ENCODE peak calls at places on chromosomes 13 and 19, in ten cellular contexts. N is neural progenitor cell; Q is body of pancreas; I is CD8-positive, alpha-beta T cell; K is heart left ventricle; R is right lobe of liver; D is effector memory CD4-positive, alpha-beta T cell; X is right cardiac atrium; O is cardiac muscle cell; L is IMR-90. S is an unnamed sample.

GRCh38 chr13:98476106-98476505 is 100.8 kb downstream of the STK24 start:
- DNase-seq in Q (peak; percentile 32), N (peak; percentile 70), O (no peak), L (no peak), I (peak; percentile 64), R (no peak), X (no peak), K (no peak), D (peak; percentile 67), S (no peak)

GRCh38 chr13:79655509-79655908 is 174.6 kb downstream of the NDFIP2 start:
- DNase-seq in R (no peak), Q (no peak), O (no peak), I (no peak), D (no peak), K (no peak), L (no peak), X (no peak), N (no peak), S (no peak)

GRCh38 chr19:45973564-45974338 is at the start of gene NOVA2:
- DNase-seq in R (peak; percentile 65), I (no peak), Q (peak; percentile 53), D (no peak), L (peak; percentile 36), X (peak; percentile 84), K (peak; percentile 82), O (peak; percentile 78), N (peak; percentile 96), S (peak; percentile 79)

GRCh38 chr19:48290341-48290922 is 20.6 kb downstream of the ZNF114 start:
- DNase-seq in O (peak; percentile 28), X (peak; percentile 48), I (no peak), L (peak; percentile 57), N (peak; percentile 80), R (no peak), D (no peak), K (no peak), Q (no peak), S (peak; percentile 54)

GRCh38 chr19:30547192-30547591 is 175.0 kb downstream of the ZNF536 start:
- DNase-seq in O (no peak), D (no peak), L (no peak), Q (no peak), K (no peak), R (no peak), X (no peak), N (no peak), I (no peak), S (no peak)

GRCh38 chr19:1524206-1524971 is 512 bp downstream of the PLK5 start:
- DNase-seq in N (no peak), L (no peak), K (no peak), I (no peak), X (no peak), Q (no peak), D (no peak), O (no peak), R (no peak), S (no peak)

GRCh38 chr19:45677351-45678230 is 9.6 kb downstream of the GIPR start:
- DNase-seq in D (peak; percentile 72), R (peak; percentile 51), O (peak; percentile 92), Q (peak; percentile 99), N (peak; percentile 94), I (peak; percentile 81), L (peak; percentile 62), K (peak; percentile 43), X (peak; percentile 82), S (peak; percentile 99)

GRCh38 chr13:79128158-79128557 is 277.9 kb downstream of the RBM26 start:
- DNase-seq in X (no peak), N (no peak), K (no peak), Q (no peak), D (no peak), R (no peak), L (peak; percentile 18), O (no peak), I (no peak), S (no peak)

GRCh38 chr13:33771296-33771695 is 46.7 kb upstream of the RFC3 start:
- DNase-seq in X (no peak), O (no peak), L (no peak), D (no peak), N (no peak), Q (no peak), K (no peak), I (no peak), R (no peak), S (no peak)

GRCh38 chr13:33775339-33776108 is 42.4 kb upstream of the RFC3 start:
- DNase-seq in I (no peak), L (no peak), N (peak; percentile 28), X (no peak), R (no peak), D (no peak), O (no peak), K (no peak), Q (peak; percentile 20), S (no peak)

DNA sequence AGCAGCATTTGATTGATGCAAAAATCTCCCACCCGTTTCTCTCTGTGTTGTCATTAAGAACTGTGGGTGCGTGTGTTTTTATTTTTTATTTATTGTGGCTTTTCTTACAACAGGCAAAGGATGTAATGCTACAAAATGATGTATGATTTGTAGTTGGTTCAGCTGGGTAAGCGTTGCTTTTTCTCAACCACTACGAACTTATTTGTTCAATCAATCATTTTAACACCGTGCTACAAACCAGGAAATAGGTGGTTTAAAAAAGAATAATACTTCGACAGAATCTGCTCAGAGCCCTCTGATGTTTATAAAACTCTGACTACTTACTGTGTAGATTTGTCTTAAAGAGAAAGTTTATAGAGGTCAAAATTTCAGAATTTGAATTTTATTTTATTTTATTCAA is 41.4 kb upstream of the RFC3 start:
- DNase-seq in O (no peak), K (no peak), D (no peak), R (no peak), L (no peak), I (no peak), N (no peak), X (no peak), Q (peak; percentile 69), S (no peak)
- H3K4me3 ChIP-seq in O (no peak overlapping the region), K (no peak overlapping the region), D (no peak overlapping the region), R (no peak overlapping the region), L (no peak overlapping the region), I (no peak overlapping the region), N (no peak overlapping the region), X (no peak overlapping the region), Q (no peak overlapping the region), S (no peak overlapping the region)

GRCh38 chr19:10404888-10405808 is 1.8 kb upstream of the CDC37 start:
- DNase-seq in X (no peak), D (no peak), L (no peak), I (no peak), Q (no peak), N (peak; percentile 37), R (no peak), O (no peak), K (no peak), S (no peak)

GRCh38 chr19:10406191-10406590 is 2.8 kb upstream of the CDC37 start:
- DNase-seq in D (no peak), N (no peak), K (no peak), L (no peak), X (no peak), Q (no peak), O (no peak), I (no peak), R (no peak), S (no peak)

GRCh38 chr19:10412257-10412977 is 7.9 kb upstream of the PDE4A start:
- DNase-seq in R (no peak), L (no peak), X (no peak), I (no peak), O (no peak), N (no peak), K (no peak), D (no peak), Q (no peak), S (no peak)

GRCh38 chr19:10407102-10407501 is 3.8 kb upstream of the CDC37 start:
- DNase-seq in N (no peak), I (no peak), X (no peak), D (no peak), Q (no peak), O (no peak), L (no peak), R (no peak), K (no peak), S (no peak)

GRCh38 chr19:10408511-10409291 is 5.4 kb upstream of the CDC37 start:
- DNase-seq in O (no peak), R (no peak), Q (peak; percentile 73), I (peak; percentile 70), D (no peak), K (no peak), X (no peak), L (no peak), N (no peak), S (no peak)
- H3K4me1 ChIP-seq in O (peaks cover 4% of the 10 kb centered on the region), R (peaks cover 2% of the 10 kb centered on the region), Q (peaks cover 14% of the 10 kb centered on the region), I (peaks cover 66% of the 10 kb centered on the region), D (peaks cover 50% of the 10 kb centered on the region), K (peaks cover 14% of the 10 kb centered on the region), X (no peaks in the 10 kb centered on the region), L (peaks cover 2% of the 10 kb centered on the region), N (no peaks in the 10 kb centered on the region), S (no peaks in the 10 kb centered on the region)

GRCh38 chr19:22528956-22529355 is 105.2 kb upstream of the ZNF492 start:
- DNase-seq in D (no peak), O (no peak), I (no peak), L (no peak), X (no peak), R (no peak), Q (peak; percentile 23), K (no peak), N (no peak), S (no peak)

GRCh38 chr19:22526661-22527272 is 104.6 kb upstream of the ZNF98 start:
- DNase-seq in Q (peak; percentile 55), D (no peak), N (no peak), I (no peak), L (no peak), R (no peak), K (no peak), O (no peak), X (no peak), S (no peak)

GRCh38 chr19:22527554-22527953 is 105.4 kb upstream of the ZNF98 start:
- DNase-seq in O (no peak), D (no peak), K (no peak), L (no peak), Q (no peak), I (no peak), N (no peak), R (no peak), X (no peak), S (no peak)

GRCh38 chr19:22532388-22533310 is 101.5 kb upstream of the ZNF492 start:
- DNase-seq in Q (peak; percentile 99), O (no peak), I (no peak), D (no peak), K (peak; percentile 66), L (no peak), N (no peak), R (peak; percentile 55), X (peak; percentile 91), S (no peak)

DNA sequence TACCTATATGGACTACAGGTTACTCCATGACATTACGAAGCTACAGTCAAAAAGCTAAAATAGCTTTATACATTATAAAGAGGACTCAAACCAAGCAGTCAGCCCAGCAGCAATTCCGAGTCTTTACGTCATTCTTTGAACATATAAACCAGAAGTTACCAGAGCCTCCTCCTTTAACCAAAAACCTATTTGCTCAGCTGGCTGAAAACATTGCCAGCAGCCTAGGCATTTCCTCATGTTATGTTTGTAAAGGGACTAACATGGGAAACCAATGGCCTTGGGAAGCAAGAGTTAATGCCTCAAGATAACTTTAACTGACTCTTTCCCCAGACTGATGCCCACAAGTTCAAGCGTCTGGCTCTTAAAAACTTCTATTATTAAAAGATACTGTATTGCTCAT is 104.1 kb upstream of the ZNF492 start:
- DNase-seq in O (no peak), R (no peak), Q (peak; percentile 90), X (no peak), K (no peak), D (no peak), N (no peak), I (no peak), L (no peak), S (no peak)
- H3K4me3 ChIP-seq in O (no peak overlapping the region), R (no peak overlapping the region), Q (no peak overlapping the region), X (no peak overlapping the region), K (no peak overlapping the region), D (no peak overlapping the region), N (no peak overlapping the region), I (no peak overlapping the region), L (no peak overlapping the region), S (no peak overlapping the region)

DNA sequence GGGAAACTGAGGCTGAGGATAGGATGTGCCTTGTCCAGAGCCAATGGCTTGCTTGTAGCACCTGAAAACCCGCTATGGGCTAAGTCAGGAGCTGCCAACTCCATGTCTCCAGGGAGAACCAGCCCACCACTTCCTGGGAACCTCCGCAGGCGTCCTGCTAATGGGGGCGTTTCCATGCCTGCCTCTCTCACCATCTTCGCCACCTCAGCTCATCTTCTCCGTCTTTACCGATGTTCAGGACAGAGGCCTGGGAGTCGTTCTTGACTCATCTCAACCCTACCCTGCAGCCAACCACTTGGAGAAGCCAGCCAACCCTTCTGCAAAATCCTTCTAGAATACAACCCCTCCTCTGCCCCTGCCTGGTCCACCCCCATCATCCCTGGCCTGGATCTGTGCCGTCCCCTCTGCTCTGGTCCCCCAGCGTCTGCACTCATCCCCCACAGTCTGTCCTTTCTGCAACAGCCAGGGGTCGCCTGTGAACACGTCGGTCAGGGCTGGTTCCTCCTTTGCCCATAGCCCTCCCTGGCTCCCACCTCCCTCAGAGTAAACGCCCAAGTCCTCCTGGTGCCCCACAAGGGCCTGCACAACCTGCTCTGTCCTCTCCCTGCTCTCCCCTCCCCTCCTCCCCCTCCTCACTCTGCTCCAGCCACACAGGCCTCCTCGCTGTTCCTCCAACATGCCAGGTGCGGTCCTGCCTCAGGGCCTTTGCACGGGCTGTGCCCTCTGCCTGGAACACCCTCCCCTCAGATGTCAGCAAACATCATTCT is 31.0 kb downstream of the PTPRS start:
- DNase-seq in D (no peak), N (no peak), K (no peak), X (no peak), L (no peak), Q (no peak), O (no peak), I (no peak), R (no peak), S (no peak)
- H3K4me1 ChIP-seq in D (no peaks in the 10 kb centered on the region), N (no peaks in the 10 kb centered on the region), K (no peaks in the 10 kb centered on the region), X (no peaks in the 10 kb centered on the region), L (peaks cover 8% of the 10 kb centered on the region), Q (peaks cover 12% of the 10 kb centered on the region), O (peaks cover 8% of the 10 kb centered on the region), I (no peaks in the 10 kb centered on the region), R (no peaks in the 10 kb centered on the region), S (peaks cover 2% of the 10 kb centered on the region)